ENCODE peak calls at places on chromosomes 1 and 21, in five cellular contexts. E, M, N, W and C are unnamed samples.
A peak's percentile ranks its signal among the peaks of the same experiment; 100 is the strongest.

GRCh38 chr1:244969355-244970235 is 105.3 kb upstream of the HNRNPU start:
- DNase-seq in W (peak; percentile 41), N (peak; percentile 82), E (peak; percentile 78), M (peak; percentile 35), C (peak; percentile 77)

GRCh38 chr1:1703796-1704195 is 11.2 kb upstream of the SLC35E2B start:
- DNase-seq in E (no peak), W (no peak), M (no peak), N (no peak), C (no peak)

GRCh38 chr1:15173863-15174614 is 20.5 kb downstream of the TMEM51 start:
- DNase-seq in W (no peak), N (no peak), E (no peak), M (no peak), C (no peak)

GRCh38 chr1:1322952-1323351 is 1.5 kb downstream of the INTS11 start:
- DNase-seq in W (no peak), E (no peak), M (no peak), N (no peak), C (no peak)

GRCh38 chr1:87046951-87047350 is 132.5 kb downstream of the HS2ST1 start:
- DNase-seq in W (no peak), E (no peak), N (no peak), M (no peak), C (no peak)

GRCh38 chr1:225919906-225920305 is 4.1 kb downstream of the PYCR2 start:
- DNase-seq in W (no peak), N (peak; percentile 77), E (peak; percentile 74), M (no peak), C (no peak)

GRCh38 chr1:206925116-206925736 is 3.5 kb upstream of the FCMR start:
- DNase-seq in W (no peak), N (no peak), E (no peak), M (no peak), C (no peak)

GRCh38 chr1:59144959-59145358 is 151.9 kb upstream of the FGGY start:
- DNase-seq in N (no peak), W (no peak), M (no peak), E (no peak), C (no peak)

GRCh38 chr1:226424228-226425003 is 16.5 kb upstream of the PARP1 start:
- DNase-seq in N (peak; percentile 10), E (no peak), W (no peak), M (no peak), C (no peak)

GRCh38 chr1:8303141-8303540 is 14.8 kb upstream of the SLC45A1 start:
- DNase-seq in W (no peak), M (no peak), E (no peak), N (peak; percentile 91), C (no peak)

GRCh38 chr1:153733970-153734369 is 6.1 kb downstream of the INTS3 start:
- DNase-seq in W (no peak), M (no peak), E (no peak), N (no peak), C (no peak)

GRCh38 chr1:245085508-245086095 is 69.2 kb upstream of the KIF26B start:
- DNase-seq in W (no peak), M (no peak), N (peak; percentile 97), E (no peak), C (peak; percentile 16)

GRCh38 chr1:162008799-162009198 is 14.9 kb downstream of the OLFML2B start:
- DNase-seq in W (no peak), E (no peak), M (no peak), N (no peak), C (no peak)

GRCh38 chr1:68321084-68321685 is 88.9 kb upstream of the WLS start:
- DNase-seq in E (peak; percentile 21), N (peak; percentile 61), M (no peak), W (no peak), C (no peak)

GRCh38 chr1:31434101-31434871 is 21.3 kb downstream of the SERINC2 start:
- DNase-seq in W (no peak), M (no peak), N (no peak), E (no peak), C (no peak)

GRCh38 chr21:39051561-39051949 is 131.7 kb downstream of the PSMG1 start:
- DNase-seq in E (no peak), W (no peak), N (peak; percentile 88), M (no peak), C (peak; percentile 9)

GRCh38 chr1:6028042-6028895 is 17.4 kb upstream of the KCNAB2 start:
- DNase-seq in E (no peak), W (peak; percentile 18), M (peak; percentile 23), N (peak; percentile 11), C (no peak)

GRCh38 chr1:237042892-237043576 is 1.1 kb downstream of the RYR2 start:
- DNase-seq in N (no peak), M (no peak), E (peak; percentile 32), W (no peak), C (no peak)

GRCh38 chr1:235160395-235160964 is 570 bp downstream of the RBM34 start:
- DNase-seq in W (no peak), E (no peak), M (no peak), N (peak; percentile 64), C (no peak)

GRCh38 chr1:118989878-118990378 is 1.8 kb upstream of the TBX15 start:
- DNase-seq in M (no peak), W (no peak), N (no peak), E (no peak), C (no peak)

GRCh38 chr1:235648954-235649721 is 446 bp downstream of the GNG4 start:
- DNase-seq in E (peak; percentile 12), M (no peak), W (no peak), N (peak; percentile 67), C (no peak)

GRCh38 chr21:34075099-34075425 is 1.7 kb downstream of the MRPS6 start:
- DNase-seq in N (no peak), E (no peak), M (no peak), W (no peak), C (no peak)

GRCh38 chr1:220702733-220703704 is 12.9 kb downstream of the C1orf115 start:
- DNase-seq in N (no peak), M (no peak), E (no peak), W (no peak), C (no peak)

GRCh38 chr1:166111430-166111829 is 55.4 kb downstream of the FAM78B start:
- DNase-seq in M (no peak), E (no peak), W (no peak), N (no peak), C (no peak)

GRCh38 chr1:28139033-28139712 is 37.3 kb downstream of the PTAFR start:
- DNase-seq in W (no peak), E (no peak), N (peak; percentile 88), M (no peak), C (no peak)

GRCh38 chr1:54462597-54463258 is 56.5 kb upstream of the SSBP3 start:
- DNase-seq in N (no peak), W (no peak), M (no peak), E (no peak), C (no peak)

GRCh38 chr1:114482585-114482984 is 28.4 kb downstream of the TRIM33 start:
- DNase-seq in E (no peak), N (no peak), W (no peak), M (no peak), C (no peak)

GRCh38 chr1:94971491-94971924 is 44.6 kb upstream of the CNN3 start:
- DNase-seq in N (peak; percentile 85), E (no peak), W (no peak), M (no peak), C (no peak)

GRCh38 chr21:27532081-27532480 is 565.2 kb upstream of the ADAMTS5 start:
- DNase-seq in W (no peak), M (no peak), E (no peak), N (peak; percentile 63), C (no peak)

GRCh38 chr1:15430787-15431570 is 7.3 kb upstream of the CTRC start:
- DNase-seq in W (peak; percentile 72), N (peak; percentile 36), E (peak; percentile 75), M (peak; percentile 86), C (no peak)

GRCh38 chr1:62407398-62408009 is 29.3 kb upstream of the USP1 start:
- DNase-seq in W (no peak), N (peak; percentile 55), M (no peak), E (no peak), C (no peak)

GRCh38 chr21:35048706-35049617 is at the start of gene RUNX1:
- DNase-seq in M (no peak), N (peak; percentile 56), W (no peak), E (no peak), C (peak; percentile 21)

GRCh38 chr1:85884372-85885035 is 176.3 kb upstream of the ZNHIT6 start:
- DNase-seq in E (no peak), N (peak; percentile 48), W (no peak), M (no peak), C (no peak)

GRCh38 chr1:35573776-35574654 is 901 bp downstream of the TFAP2E start:
- DNase-seq in M (no peak), E (no peak), W (no peak), N (no peak), C (no peak)

GRCh38 chr1:58011978-58012377 is 534.5 kb downstream of the OMA1 start:
- DNase-seq in W (no peak), M (no peak), N (peak; percentile 1), E (no peak), C (no peak)

GRCh38 chr1:58839871-58840835 is 56.3 kb upstream of the JUN start:
- DNase-seq in E (no peak), M (no peak), W (no peak), N (peak; percentile 56), C (no peak)

GRCh38 chr1:169122976-169123375 is 16.5 kb downstream of the ATP1B1 start:
- DNase-seq in E (no peak), N (no peak), M (no peak), W (no peak), C (no peak)